ENCODE peak calls at places on chromosomes 13 and 19, in four cellular contexts. L is K562, O is SK-N-SH, J is GM12878. A is an unnamed sample.

GRCh38 chr19:23996549-23996948 is 81.9 kb downstream of the ZNF726 start:
- DNase-seq in L (peak), O (peak), J (no peak), A (peak)

GRCh38 chr19:40053491-40053890 is 2.5 kb downstream of the ZNF780B start:
- DNase-seq in L (no peak), O (no peak), J (no peak), A (no peak)

GRCh38 chr13:41520699-41521630 is 63.6 kb downstream of the RGCC start:
- DNase-seq in L (no peak), O (no peak), J (no peak), A (no peak)

GRCh38 chr19:10625003-10625761 is at the start of gene SLC44A2:
- DNase-seq in L (peak), O (peak), J (no peak), A (no peak)

GRCh38 chr19:57829316-57829715 is 783 bp upstream of the ZNF587B start:
- DNase-seq in L (no peak), O (no peak), J (no peak), A (peak)

GRCh38 chr19:55812449-55812848 is 19.4 kb downstream of the NLRP11 start:
- DNase-seq in L (no peak), O (no peak), J (no peak), A (no peak)

GRCh38 chr13:48806522-48806921 is 152.8 kb downstream of the CYSLTR2 start:
- DNase-seq in L (no peak), O (no peak), J (no peak), A (no peak)

GRCh38 chr19:8487137-8487851 is 15.1 kb downstream of the PRAM1 start:
- DNase-seq in L (no peak), O (no peak), J (no peak), A (no peak)

GRCh38 chr13:83286737-83287136 is 595.5 kb downstream of the SLITRK1 start:
- DNase-seq in L (no peak), O (no peak), J (no peak), A (no peak)

GRCh38 chr19:33796164-33797100 is at the start of gene KCTD15:
- DNase-seq in L (peak), O (peak), J (no peak), A (no peak)

GRCh38 chr13:49062297-49062896 is 86.7 kb downstream of the FNDC3A start:
- DNase-seq in L (peak), O (no peak), J (no peak), A (no peak)

GRCh38 chr13:113897161-113897560 is 33.3 kb upstream of the GAS6 start:
- DNase-seq in L (no peak), O (no peak), J (no peak), A (peak)

GRCh38 chr13:75771818-75772217 is 135.7 kb downstream of the LMO7 start:
- DNase-seq in L (no peak), O (no peak), J (no peak), A (no peak)

GRCh38 chr19:52898101-52898500 is 666 bp upstream of the ZNF320 start:
- DNase-seq in L (no peak), O (no peak), J (no peak), A (no peak)

GRCh38 chr13:23427342-23428182 is 5.9 kb downstream of the SACS start:
- DNase-seq in L (no peak), O (no peak), J (no peak), A (peak)

GRCh38 chr13:73337511-73337910 is 278.7 kb downstream of the KLF5 start:
- DNase-seq in L (no peak), O (no peak), J (no peak), A (no peak)

GRCh38 chr13:109673477-109673876 is 112.9 kb downstream of the IRS2 start:
- DNase-seq in L (no peak), O (no peak), J (no peak), A (no peak)

GRCh38 chr19:34232566-34233481 is 21.5 kb upstream of the GARRE1 start:
- DNase-seq in L (peak), O (no peak), J (no peak), A (peak)

GRCh38 chr19:4676955-4677731 is 7.0 kb upstream of the MYDGF start:
- DNase-seq in L (peak), O (peak), J (no peak), A (peak)

GRCh38 chr13:39665763-39666162 is 10.3 kb downstream of the COG6 start:
- DNase-seq in L (no peak), O (no peak), J (no peak), A (no peak)

GRCh38 chr13:83065136-83065535 is 817.1 kb downstream of the SLITRK1 start:
- DNase-seq in L (no peak), O (no peak), J (no peak), A (no peak)

GRCh38 chr13:112710855-112711527 is 21.2 kb downstream of the ATP11A start:
- DNase-seq in L (no peak), O (no peak), J (no peak), A (no peak)

GRCh38 chr13:24693862-24694471 is 13.8 kb downstream of the ATP12A start:
- DNase-seq in L (peak), O (peak), J (no peak), A (peak)

GRCh38 chr13:76632388-76633044 is 253.7 kb downstream of the KCTD12 start:
- DNase-seq in L (no peak), O (no peak), J (no peak), A (no peak)

GRCh38 chr13:61039302-61039701 is 376.3 kb downstream of the PCDH20 start:
- DNase-seq in L (no peak), O (no peak), J (no peak), A (no peak)

GRCh38 chr13:69124996-69125395 is 982.6 kb upstream of the ATXN8OS start:
- DNase-seq in L (no peak), O (no peak), J (no peak), A (no peak)

GRCh38 chr19:33098023-33098652 is 17.2 kb downstream of the GPATCH1 start:
- DNase-seq in L (no peak), O (no peak), J (no peak), A (peak)

GRCh38 chr19:19526581-19527370 is 1.9 kb upstream of the YJEFN3 start:
- DNase-seq in L (no peak), O (no peak), J (no peak), A (no peak)

GRCh38 chr13:61908906-61909305 is 493.3 kb upstream of the PCDH20 start:
- DNase-seq in L (no peak), O (no peak), J (no peak), A (no peak)

GRCh38 chr13:39245688-39246087 is 207.4 kb downstream of the NHLRC3 start:
- DNase-seq in L (no peak), O (no peak), J (no peak), A (no peak)

GRCh38 chr19:45171211-45171623 is 6.8 kb downstream of the TRAPPC6A start:
- DNase-seq in L (peak), O (no peak), J (no peak), A (no peak)
- TF ChIP-seq NFIC in L (no peak), O (no peak), J (no peak), A (no peak)

GRCh38 chr13:27406178-27406939 is 18.1 kb upstream of the GTF3A start:
- DNase-seq in L (peak), O (peak), J (no peak), A (peak)
- TF ChIP-seq NFIC in L (no peak), O (no peak), J (no peak), A (no peak)

GRCh38 chr19:29002336-29002735 is 210.6 kb downstream of the UQCRFS1 start:
- DNase-seq in L (no peak), O (no peak), J (no peak), A (no peak)

GRCh38 chr19:29003641-29004409 is 209.1 kb downstream of the UQCRFS1 start:
- DNase-seq in L (no peak), O (no peak), J (no peak), A (no peak)

GRCh38 chr19:29001922-29002247 is 211.1 kb downstream of the UQCRFS1 start:
- DNase-seq in L (no peak), O (no peak), J (no peak), A (no peak)

GRCh38 chr19:29006057-29006735 is 206.8 kb downstream of the UQCRFS1 start:
- DNase-seq in L (no peak), O (no peak), J (no peak), A (no peak)

GRCh38 chr19:29004796-29005195 is 208.2 kb downstream of the UQCRFS1 start:
- DNase-seq in L (no peak), O (no peak), J (no peak), A (no peak)
- TF ChIP-seq NFIC in L (no peak), O (no peak), J (no peak), A (no peak)

GRCh38 chr19:28929026-28929425 is 283.9 kb downstream of the UQCRFS1 start:
- DNase-seq in L (no peak), O (no peak), J (no peak), A (no peak)
- TF ChIP-seq NFIC in L (no peak), O (no peak), J (no peak), A (no peak)

GRCh38 chr19:18304194-18304495 is 18.7 kb downstream of the LSM4 start:
- DNase-seq in L (no peak), O (no peak), J (no peak), A (no peak)
- TF ChIP-seq NFIC in L (no peak), O (no peak), J (no peak), A (no peak)

GRCh38 chr13:79992111-79992510 is 348.8 kb downstream of the SPRY2 start:
- DNase-seq in L (no peak), O (no peak), J (no peak), A (no peak)
- TF ChIP-seq NFIC in L (no peak), O (no peak), J (no peak), A (no peak)

GRCh38 chr19:51129716-51130115 is 5.0 kb downstream of the SIGLEC9 start:
- DNase-seq in L (no peak), O (no peak), J (no peak), A (no peak)
- TF ChIP-seq NFIC in L (no peak), O (no peak), J (no peak), A (no peak)

GRCh38 chr19:54462072-54462712 is 1.4 kb downstream of the LENG9 start:
- DNase-seq in L (no peak), O (no peak), J (no peak), A (no peak)
- TF ChIP-seq NFIC in L (no peak), O (no peak), J (no peak), A (no peak)

A was measured in HepG2.